ENCODE peak calls at places on chromosomes 3 and 15, in five cellular contexts. Z is GM23338, G is SK-N-SH, Y is HCT116, H is transverse colon. Q is an unnamed sample.

GRCh38 chr3:55591893-55592292 is 104.8 kb upstream of the WNT5A start:
- DNase-seq in Z (no peak), G (no peak), Y (no peak), H (no peak), Q (no peak)

GRCh38 chr3:194087995-194088841 is 47.7 kb upstream of the HES1 start:
- DNase-seq in Z (no peak), G (no peak), Y (no peak), H (no peak), Q (no peak)

GRCh38 chr15:69760890-69761568 is 308.4 kb downstream of the RPLP1 start:
- DNase-seq in Z (no peak), G (peak; percentile 34), Y (peak; percentile 86), H (peak; percentile 34), Q (peak; percentile 54)

GRCh38 chr15:93028111-93028631 is 60.8 kb downstream of the RGMA start:
- DNase-seq in Z (no peak), G (no peak), Y (no peak), H (no peak), Q (no peak)

GRCh38 chr3:4834403-4834866 is 144.8 kb upstream of the BHLHE40 start:
- DNase-seq in Z (no peak), G (no peak), Y (no peak), H (peak; percentile 72), Q (peak; percentile 45)

GRCh38 chr15:90873488-90873997 is 5.2 kb downstream of the FURIN start:
- DNase-seq in Z (no peak), G (no peak), Y (no peak), H (no peak), Q (no peak)

GRCh38 chr3:13590841-13591515 is 42.1 kb downstream of the FBLN2 start:
- DNase-seq in Z (no peak), G (no peak), Y (no peak), H (no peak), Q (no peak)

GRCh38 chr15:63044645-63045437 is 2.3 kb downstream of the TPM1 start:
- DNase-seq in Z (peak; percentile 87), G (no peak), Y (no peak), H (no peak), Q (no peak)

GRCh38 chr3:170154084-170154483 is 27.4 kb downstream of the PHC3 start:
- DNase-seq in Z (no peak), G (no peak), Y (no peak), H (no peak), Q (no peak)

GRCh38 chr3:90080988-90081387 is 973.6 kb downstream of the EPHA3 start:
- DNase-seq in Z (peak; percentile 60), G (no peak), Y (no peak), H (no peak), Q (no peak)

GRCh38 chr3:129230311-129231019 is 18.9 kb upstream of the COPG1 start:
- DNase-seq in Z (no peak), G (no peak), Y (no peak), H (no peak), Q (no peak)

GRCh38 chr3:138688871-138689299 is 80.3 kb downstream of the FAIM start:
- DNase-seq in Z (no peak), G (no peak), Y (no peak), H (no peak), Q (no peak)

GRCh38 chr15:43974852-43975251 is 148.1 kb downstream of the WDR76 start:
- DNase-seq in Z (no peak), G (no peak), Y (no peak), H (no peak), Q (no peak)

GRCh38 chr3:67357610-67358458 is 296.6 kb downstream of the SUCLG2 start:
- DNase-seq in Z (peak; percentile 95), G (peak; percentile 41), Y (peak; percentile 59), H (no peak), Q (no peak)

GRCh38 chr15:41523097-41523496 is 9.5 kb upstream of the LTK start:
- DNase-seq in Z (no peak), G (no peak), Y (no peak), H (no peak), Q (no peak)

GRCh38 chr15:84937144-84937543 is 44.5 kb upstream of the PDE8A start:
- DNase-seq in Z (no peak), G (no peak), Y (no peak), H (no peak), Q (no peak)

GRCh38 chr15:82808634-82809041 is 790 bp upstream of the WHAMM start:
- DNase-seq in Z (no peak), G (no peak), Y (no peak), H (no peak), Q (no peak)

GRCh38 chr15:59294574-59294960 is 78.1 kb downstream of the MYO1E start:
- DNase-seq in Z (no peak), G (no peak), Y (no peak), H (no peak), Q (no peak)

GRCh38 chr3:37262816-37263393 is 88.5 kb upstream of the LRRFIP2 start:
- DNase-seq in Z (no peak), G (no peak), Y (no peak), H (no peak), Q (no peak)

GRCh38 chr15:99015677-99016568 is 8.3 kb upstream of the PGPEP1L start:
- DNase-seq in Z (peak; percentile 57), G (peak; percentile 30), Y (no peak), H (no peak), Q (peak; percentile 34)
- H3K4me3 ChIP-seq in Z (peak overlapping the region; percentile 83), G (no peak overlapping the region), Y (peak overlapping the region; percentile 71), H (peak overlapping the region; percentile 45), Q (peak overlapping the region; percentile 62)

GRCh38 chr15:40081691-40082194 is 26.9 kb downstream of the BMF start:
- DNase-seq in Z (peak; percentile 83), G (peak; percentile 72), Y (no peak), H (peak; percentile 77), Q (peak; percentile 72)

GRCh38 chr15:40080104-40080503 is 28.6 kb downstream of the BMF start:
- DNase-seq in Z (no peak), G (no peak), Y (no peak), H (no peak), Q (no peak)

GRCh38 chr15:40083756-40084101 is 24.9 kb downstream of the BMF start:
- DNase-seq in Z (no peak), G (no peak), Y (no peak), H (no peak), Q (no peak)

GRCh38 chr15:40080847-40081246 is 27.8 kb downstream of the BMF start:
- DNase-seq in Z (no peak), G (no peak), Y (no peak), H (no peak), Q (no peak)

DNA sequence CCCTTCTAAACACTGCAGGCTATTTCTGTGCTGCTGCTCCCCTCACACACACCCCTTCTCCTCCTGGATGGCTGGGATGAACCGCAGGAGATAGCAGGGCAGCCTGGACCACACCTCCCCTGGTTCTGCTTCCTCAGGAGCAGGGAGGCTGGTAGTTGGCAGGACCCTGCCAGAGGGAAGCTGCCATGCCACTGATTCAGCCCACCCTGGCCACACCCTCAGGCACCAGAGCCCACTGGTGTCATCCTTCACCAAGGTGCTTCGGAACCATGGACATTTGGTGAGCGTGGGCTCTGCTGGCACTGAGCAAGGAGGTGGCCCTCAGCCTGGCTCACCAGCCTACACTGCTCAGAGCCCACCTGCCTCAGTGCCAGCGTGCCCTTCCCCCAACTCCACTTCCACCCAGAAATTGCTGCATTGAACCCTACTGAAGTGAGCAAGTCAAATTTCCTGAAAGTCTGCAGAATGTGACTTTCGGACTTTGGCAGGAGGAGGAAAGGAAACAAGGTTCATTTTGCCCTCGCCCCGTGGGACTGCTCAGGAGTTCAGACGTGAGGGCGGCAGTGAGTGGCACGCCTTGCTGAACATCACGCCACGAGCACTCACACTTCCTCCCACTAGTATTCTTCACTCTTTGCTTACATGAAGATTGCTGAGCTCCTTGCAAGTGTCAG is 26.3 kb downstream of the BMF start:
- DNase-seq in Z (no peak), G (peak; percentile 44), Y (no peak), H (peak; percentile 74), Q (no peak)
- H3K4me1 ChIP-seq in Z (peaks cover 33% of the 10 kb centered on the region), G (peaks cover 28% of the 10 kb centered on the region), Y (peaks cover 17% of the 10 kb centered on the region), H (peaks cover 24% of the 10 kb centered on the region), Q (peaks cover 57% of the 10 kb centered on the region)

GRCh38 chr3:130548356-130548755 is 31.4 kb downstream of the COL6A6 start:
- DNase-seq in Z (no peak), G (peak; percentile 42), Y (no peak), H (no peak), Q (no peak)
- TF ChIP-seq POLR2AphosphoS5 in Z (no peak), G (no peak), Y (no peak), H (no peak), Q (no peak)

DNA sequence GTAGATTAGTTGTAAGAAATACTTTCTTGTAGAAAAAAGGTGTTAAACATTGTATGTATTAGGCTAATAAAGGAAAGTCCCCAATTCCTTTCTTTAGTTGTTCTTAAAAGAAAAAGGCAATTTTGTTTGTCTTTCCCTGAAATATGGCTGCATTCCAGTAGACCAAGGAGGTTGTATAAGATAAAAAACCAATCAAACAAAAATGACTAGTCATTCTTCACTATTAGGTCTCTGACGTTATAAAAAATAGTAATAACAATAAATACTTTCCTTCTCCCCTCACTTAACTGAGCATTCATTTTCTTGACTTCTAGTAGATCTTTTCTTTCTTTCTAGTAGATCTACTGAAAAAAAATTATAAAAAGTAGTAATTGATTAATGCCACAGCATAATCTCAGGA is 8.6 kb upstream of the PPM1L start:
- DNase-seq in Z (no peak), G (no peak), Y (no peak), H (no peak), Q (no peak)
- H3K4me3 ChIP-seq in Z (no peak overlapping the region), G (no peak overlapping the region), Y (no peak overlapping the region), H (no peak overlapping the region), Q (no peak overlapping the region)

DNA sequence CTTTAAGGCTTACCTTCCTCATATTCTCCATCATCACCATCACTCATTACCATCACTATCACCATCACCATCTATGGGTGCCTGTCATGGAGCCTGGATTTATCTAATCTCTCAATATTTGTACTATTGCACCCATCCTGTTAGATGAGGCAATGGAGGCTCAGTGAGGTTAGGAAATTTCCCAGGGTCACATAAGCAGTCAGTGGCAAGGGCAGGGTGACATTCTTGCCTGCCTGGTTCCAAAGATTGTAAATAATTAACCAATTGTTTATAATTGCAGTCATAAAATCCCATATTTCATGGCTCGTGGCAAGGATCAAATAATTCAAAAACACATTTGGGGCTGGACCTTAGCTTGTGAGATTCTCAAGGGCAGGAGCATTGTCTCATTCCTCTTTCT is 55.2 kb downstream of the MGLL start:
- DNase-seq in Z (no peak), G (no peak), Y (no peak), H (no peak), Q (no peak)
- H3K4me1 ChIP-seq in Z (no peaks in the 10 kb centered on the region), G (peaks cover 8% of the 10 kb centered on the region), Y (peaks cover 14% of the 10 kb centered on the region), H (peaks cover 15% of the 10 kb centered on the region), Q (peaks cover 20% of the 10 kb centered on the region)

Q was measured in stomach.